ENCODE peak calls at places on chromosome 4, in four cellular contexts. W is GM23338, L is transverse colon, Q is SK-N-SH. N is an unnamed sample.

GRCh38 chr4:129623233-129623632 is 527.3 kb downstream of the C4orf33 start:
- DNase-seq in W (no peak), L (no peak), Q (no peak), N (no peak)

GRCh38 chr4:140266958-140267568 is 106.4 kb upstream of the SCOC start:
- DNase-seq in W (no peak), L (no peak), Q (no peak), N (no peak)

GRCh38 chr4:72613959-72614358 is 44.9 kb upstream of the ADAMTS3 start:
- DNase-seq in W (no peak), L (no peak), Q (no peak), N (no peak)

GRCh38 chr4:180059216-180059881 is 2183.9 kb upstream of the TENM3 start:
- DNase-seq in W (peak), L (peak), Q (peak), N (no peak)

GRCh38 chr4:139509727-139510410 is 46.1 kb downstream of the SETD7 start:
- DNase-seq in W (peak), L (no peak), Q (no peak), N (no peak)

GRCh38 chr4:67918428-67918827 is 34.6 kb upstream of the TMPRSS11D start:
- DNase-seq in W (peak), L (no peak), Q (no peak), N (no peak)

GRCh38 chr4:119041951-119042560 is 93.6 kb upstream of the MYOZ2 start:
- DNase-seq in W (peak), L (peak), Q (peak), N (peak)

GRCh38 chr4:52655505-52655904 is 3.6 kb downstream of the USP46 start:
- DNase-seq in W (no peak), L (no peak), Q (no peak), N (no peak)

GRCh38 chr4:133245226-133245625 is 96.1 kb downstream of the PCDH10 start:
- DNase-seq in W (no peak), L (no peak), Q (no peak), N (no peak)

DNA sequence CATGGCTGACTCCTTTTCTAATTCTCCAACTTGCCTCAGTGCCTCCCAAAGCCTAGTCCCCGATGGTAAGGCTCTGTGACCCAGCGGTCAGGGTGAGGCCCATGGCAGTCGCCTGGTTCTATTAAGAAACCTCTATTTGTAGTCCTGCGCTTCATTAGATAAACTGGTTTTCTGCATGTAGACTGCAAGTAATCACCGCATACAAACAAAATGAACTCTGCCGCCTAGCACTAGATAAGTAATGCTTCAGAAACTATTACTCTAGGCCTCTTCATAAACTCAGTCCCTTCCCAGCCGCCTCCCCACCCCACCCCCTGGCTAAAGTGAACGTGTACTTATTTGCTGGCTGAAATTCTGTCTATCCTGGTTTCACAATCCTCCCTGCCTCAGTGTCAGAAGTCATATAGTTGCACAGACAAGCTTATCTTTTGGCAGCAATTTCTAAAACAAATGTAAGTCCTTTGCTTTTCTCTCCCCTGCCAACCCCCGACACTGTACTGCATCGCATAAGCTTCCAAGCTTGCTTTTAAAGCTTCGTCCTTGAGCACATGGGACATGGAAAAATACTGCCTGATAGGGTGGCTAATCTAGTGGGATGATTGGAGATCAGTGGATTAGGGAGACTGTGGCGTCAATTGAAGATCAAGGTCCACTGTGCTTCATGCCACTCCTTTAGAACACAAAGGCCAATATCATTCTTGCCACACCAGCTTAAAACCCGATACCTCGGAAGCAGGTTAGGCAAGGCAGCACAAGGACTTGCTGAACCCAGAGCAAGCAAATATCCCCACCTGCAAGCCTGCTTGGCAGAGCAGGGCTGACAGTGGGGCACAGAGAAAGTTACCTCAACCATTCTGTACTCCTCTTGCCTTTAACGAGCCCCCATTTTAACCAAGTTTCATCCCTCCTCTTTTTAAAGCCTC is 125.8 kb downstream of the IRF2 start:
- DNase-seq in W (no peak), L (peak), Q (no peak), N (no peak)
- TF ChIP-seq POLR2AphosphoS5 in W (no peak), L (peak), Q (no peak), N (no peak)

DNA sequence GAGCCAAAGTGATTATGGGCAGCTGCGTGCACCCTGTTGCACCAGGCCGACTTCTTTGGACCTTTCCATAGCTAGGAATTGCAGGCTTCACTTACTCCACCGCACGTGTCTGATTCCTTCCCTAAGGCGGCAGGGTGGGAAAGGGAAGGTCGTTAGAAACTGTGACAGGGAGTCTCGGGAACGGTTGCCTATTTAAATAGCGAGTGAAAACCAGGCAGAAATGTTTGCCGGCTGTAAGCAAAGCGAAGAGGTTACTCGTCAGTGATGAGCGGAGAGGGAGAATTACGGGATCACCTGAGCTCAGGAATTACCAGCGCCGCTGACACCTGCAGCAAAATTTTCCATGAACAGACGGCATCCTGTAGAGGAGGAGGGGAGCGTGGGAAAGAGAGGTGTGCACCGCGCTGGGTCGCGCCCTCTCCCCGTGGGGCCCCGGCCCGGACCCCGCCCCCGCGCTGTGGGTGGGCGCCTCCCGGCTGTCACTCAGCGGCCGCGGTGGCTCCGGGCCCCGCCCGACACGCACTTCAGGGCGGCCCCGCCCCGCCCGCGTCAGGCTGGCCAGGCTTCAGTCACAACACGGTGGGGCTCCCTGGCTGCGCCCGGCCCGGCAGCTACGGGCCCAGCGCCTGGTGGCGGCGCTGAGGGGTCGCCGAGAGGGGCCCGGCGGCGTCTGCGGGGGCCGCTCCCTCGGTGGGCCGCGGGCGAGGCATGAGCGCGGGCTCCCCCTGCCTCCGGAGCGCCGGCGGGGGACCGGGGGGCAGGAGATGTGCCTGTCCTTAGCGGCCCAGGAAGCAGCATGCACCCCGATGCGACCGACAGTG is at the start of gene SNX25:
- DNase-seq in W (peak), L (peak), Q (peak), N (no peak)
- TF ChIP-seq POLR2AphosphoS5 in W (peak), L (peak), Q (peak), N (no peak)

GRCh38 chr4:169185133-169185956 is 85.4 kb downstream of the SH3RF1 start:
- DNase-seq in W (no peak), L (no peak), Q (no peak), N (no peak)
- TF ChIP-seq POLR2AphosphoS5 in W (no peak), L (no peak), Q (no peak), N (no peak)

GRCh38 chr4:36255575-36255974 is 11.3 kb upstream of the ARAP2 start:
- DNase-seq in W (no peak), L (peak), Q (no peak), N (no peak)
- TF ChIP-seq POLR2AphosphoS5 in W (no peak), L (no peak), Q (no peak), N (no peak)

DNA sequence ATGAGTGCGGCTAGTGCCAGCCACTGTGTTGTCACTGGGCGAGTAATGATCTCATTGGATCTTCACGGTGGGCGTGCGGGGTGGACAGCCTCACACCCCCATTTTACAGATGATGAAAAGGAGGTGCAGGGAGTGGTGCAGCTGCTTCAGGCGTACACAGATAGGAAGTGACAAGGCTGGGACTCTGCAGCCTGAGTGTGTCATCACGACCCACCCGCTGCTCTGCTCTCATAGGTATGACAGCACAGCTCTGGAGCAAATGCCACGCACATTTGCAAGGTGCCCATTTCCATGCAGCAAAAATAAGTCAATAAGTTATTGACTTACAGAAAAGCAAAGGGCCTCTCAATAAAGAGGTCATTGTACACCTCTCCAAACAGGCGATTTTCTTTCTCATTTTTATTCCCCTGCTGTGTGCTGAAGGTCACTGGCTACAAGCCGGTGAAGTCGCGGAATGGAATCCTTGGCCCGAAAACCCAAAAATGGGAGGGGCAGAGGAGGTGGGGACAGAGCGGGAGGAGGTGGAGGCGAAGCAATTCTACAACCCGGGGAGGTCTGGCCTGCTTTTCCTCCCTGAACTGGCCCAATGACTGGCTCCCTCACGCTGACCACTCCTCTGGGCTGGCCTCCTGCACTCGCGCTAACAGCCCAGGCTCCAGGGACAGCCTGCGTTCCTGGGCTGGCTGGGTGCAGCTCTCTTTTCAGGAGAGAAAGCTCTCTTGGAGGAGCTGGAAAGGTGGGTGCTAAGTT is at the start of gene SOD3:
- DNase-seq in W (peak), L (peak), Q (no peak), N (no peak)
- TF ChIP-seq POLR2AphosphoS5 in W (peak), L (peak), Q (peak), N (no peak)